ENCODE peak calls at places on chromosomes 6 and 20, in nine cellular contexts. One of them, this sample, is unnamed.

GRCh38 chr6:104789770-104790190 is 69.9 kb downstream of the HACE1 start:
- DNase-seq in GM23248: peak
- DNase-seq in hepatocyte: peak
- DNase-seq in OCI-LY7: peak
- DNase-seq in neural progenitor cell: no peak
- DNase-seq in PC-3: peak
- DNase-seq in HCT116: peak
- DNase-seq in GM23338: peak
- DNase-seq in SK-N-SH: no peak
- DNase-seq in this sample: peak

GRCh38 chr20:59042151-59042795 is at the start of gene PRELID3B:
- DNase-seq in GM23248: peak
- DNase-seq in hepatocyte: peak
- DNase-seq in OCI-LY7: peak
- DNase-seq in neural progenitor cell: peak
- DNase-seq in PC-3: peak
- DNase-seq in HCT116: no peak
- DNase-seq in GM23338: peak
- DNase-seq in SK-N-SH: peak
- DNase-seq in this sample: no peak

GRCh38 chr6:150719099-150719767 is 119.5 kb downstream of the PLEKHG1 start:
- DNase-seq in GM23248: peak
- DNase-seq in hepatocyte: no peak
- DNase-seq in OCI-LY7: no peak
- DNase-seq in neural progenitor cell: no peak
- DNase-seq in PC-3: peak
- DNase-seq in HCT116: no peak
- DNase-seq in GM23338: no peak
- DNase-seq in SK-N-SH: no peak
- DNase-seq in this sample: no peak

GRCh38 chr6:80959034-80959433 is 793.4 kb downstream of the TENT5A start:
- DNase-seq in GM23248: no peak
- DNase-seq in hepatocyte: no peak
- DNase-seq in OCI-LY7: no peak
- DNase-seq in neural progenitor cell: no peak
- DNase-seq in PC-3: no peak
- DNase-seq in HCT116: no peak
- DNase-seq in GM23338: no peak
- DNase-seq in SK-N-SH: no peak
- DNase-seq in this sample: no peak

GRCh38 chr20:58306421-58307261 is 2.9 kb upstream of the RAB22A start:
- DNase-seq in GM23248: peak
- DNase-seq in hepatocyte: peak
- DNase-seq in OCI-LY7: peak
- DNase-seq in neural progenitor cell: no peak
- DNase-seq in PC-3: peak
- DNase-seq in HCT116: no peak
- DNase-seq in GM23338: no peak
- DNase-seq in SK-N-SH: no peak
- DNase-seq in this sample: peak

GRCh38 chr20:24773751-24774201 is 175.3 kb upstream of the CST7 start:
- DNase-seq in GM23248: peak
- DNase-seq in hepatocyte: peak
- DNase-seq in OCI-LY7: no peak
- DNase-seq in neural progenitor cell: no peak
- DNase-seq in PC-3: peak
- DNase-seq in HCT116: no peak
- DNase-seq in GM23338: no peak
- DNase-seq in SK-N-SH: no peak
- DNase-seq in this sample: peak

GRCh38 chr6:24960991-24961475 is 25.3 kb upstream of the RIPOR2 start:
- DNase-seq in GM23248: no peak
- DNase-seq in hepatocyte: peak
- DNase-seq in OCI-LY7: no peak
- DNase-seq in neural progenitor cell: no peak
- DNase-seq in PC-3: peak
- DNase-seq in HCT116: no peak
- DNase-seq in GM23338: no peak
- DNase-seq in SK-N-SH: no peak
- DNase-seq in this sample: no peak

GRCh38 chr6:168041928-168042327 is 37.1 kb downstream of the FRMD1 start:
- DNase-seq in GM23248: no peak
- DNase-seq in hepatocyte: no peak
- DNase-seq in OCI-LY7: no peak
- DNase-seq in neural progenitor cell: no peak
- DNase-seq in PC-3: no peak
- DNase-seq in HCT116: no peak
- DNase-seq in GM23338: no peak
- DNase-seq in SK-N-SH: no peak
- DNase-seq in this sample: no peak

GRCh38 chr6:170176621-170177382 is 114.1 kb downstream of the DLL1 start:
- DNase-seq in GM23248: peak
- DNase-seq in hepatocyte: no peak
- DNase-seq in OCI-LY7: no peak
- DNase-seq in neural progenitor cell: no peak
- DNase-seq in PC-3: no peak
- DNase-seq in HCT116: no peak
- DNase-seq in GM23338: no peak
- DNase-seq in SK-N-SH: peak
- DNase-seq in this sample: no peak

GRCh38 chr20:21312813-21313471 is 9.8 kb downstream of the XRN2 start:
- DNase-seq in GM23248: no peak
- DNase-seq in hepatocyte: no peak
- DNase-seq in OCI-LY7: no peak
- DNase-seq in neural progenitor cell: no peak
- DNase-seq in PC-3: no peak
- DNase-seq in HCT116: no peak
- DNase-seq in GM23338: no peak
- DNase-seq in SK-N-SH: no peak
- DNase-seq in this sample: no peak

GRCh38 chr20:21309678-21310467 is 6.7 kb downstream of the XRN2 start:
- DNase-seq in GM23248: no peak
- DNase-seq in hepatocyte: no peak
- DNase-seq in OCI-LY7: no peak
- DNase-seq in neural progenitor cell: no peak
- DNase-seq in PC-3: no peak
- DNase-seq in HCT116: no peak
- DNase-seq in GM23338: no peak
- DNase-seq in SK-N-SH: peak
- DNase-seq in this sample: no peak

GRCh38 chr20:21315138-21315537 is 12.0 kb downstream of the XRN2 start:
- DNase-seq in GM23248: peak
- DNase-seq in hepatocyte: no peak
- DNase-seq in OCI-LY7: peak
- DNase-seq in neural progenitor cell: no peak
- DNase-seq in PC-3: no peak
- DNase-seq in HCT116: no peak
- DNase-seq in GM23338: no peak
- DNase-seq in SK-N-SH: no peak
- DNase-seq in this sample: peak
- TF ChIP-seq EZH2phosphoT487 in GM23248: no peak
- TF ChIP-seq EZH2phosphoT487 in hepatocyte: no peak
- TF ChIP-seq EZH2phosphoT487 in OCI-LY7: no peak
- TF ChIP-seq EZH2phosphoT487 in neural progenitor cell: no peak
- TF ChIP-seq EZH2phosphoT487 in PC-3: no peak
- TF ChIP-seq EZH2phosphoT487 in HCT116: no peak
- TF ChIP-seq EZH2phosphoT487 in GM23338: no peak
- TF ChIP-seq EZH2phosphoT487 in SK-N-SH: no peak
- TF ChIP-seq EZH2phosphoT487 in this sample: no peak

GRCh38 chr6:144597511-144597910 is 312.4 kb downstream of the UTRN start:
- DNase-seq in GM23248: no peak
- DNase-seq in hepatocyte: no peak
- DNase-seq in OCI-LY7: no peak
- DNase-seq in neural progenitor cell: no peak
- DNase-seq in PC-3: no peak
- DNase-seq in HCT116: no peak
- DNase-seq in GM23338: no peak
- DNase-seq in SK-N-SH: no peak
- DNase-seq in this sample: no peak

GRCh38 chr6:144602523-144603180 is 317.5 kb downstream of the UTRN start:
- DNase-seq in GM23248: no peak
- DNase-seq in hepatocyte: no peak
- DNase-seq in OCI-LY7: no peak
- DNase-seq in neural progenitor cell: no peak
- DNase-seq in PC-3: no peak
- DNase-seq in HCT116: no peak
- DNase-seq in GM23338: no peak
- DNase-seq in SK-N-SH: no peak
- DNase-seq in this sample: no peak

GRCh38 chr6:144601221-144601620 is 316.1 kb downstream of the UTRN start:
- DNase-seq in GM23248: no peak
- DNase-seq in hepatocyte: no peak
- DNase-seq in OCI-LY7: no peak
- DNase-seq in neural progenitor cell: no peak
- DNase-seq in PC-3: no peak
- DNase-seq in HCT116: no peak
- DNase-seq in GM23338: no peak
- DNase-seq in SK-N-SH: no peak
- DNase-seq in this sample: no peak

GRCh38 chr6:144595266-144595665 is 310.1 kb downstream of the UTRN start:
- DNase-seq in GM23248: no peak
- DNase-seq in hepatocyte: no peak
- DNase-seq in OCI-LY7: no peak
- DNase-seq in neural progenitor cell: no peak
- DNase-seq in PC-3: no peak
- DNase-seq in HCT116: no peak
- DNase-seq in GM23338: no peak
- DNase-seq in SK-N-SH: no peak
- DNase-seq in this sample: no peak

GRCh38 chr6:144599615-144600014 is 314.5 kb downstream of the UTRN start:
- DNase-seq in GM23248: no peak
- DNase-seq in hepatocyte: no peak
- DNase-seq in OCI-LY7: no peak
- DNase-seq in neural progenitor cell: no peak
- DNase-seq in PC-3: no peak
- DNase-seq in HCT116: no peak
- DNase-seq in GM23338: no peak
- DNase-seq in SK-N-SH: no peak
- DNase-seq in this sample: no peak
- H3K4me2 ChIP-seq in GM23248: no peak
- H3K4me2 ChIP-seq in hepatocyte: no peak
- H3K4me2 ChIP-seq in OCI-LY7: no peak
- H3K4me2 ChIP-seq in neural progenitor cell: no peak
- H3K4me2 ChIP-seq in PC-3: no peak
- H3K4me2 ChIP-seq in HCT116: no peak
- H3K4me2 ChIP-seq in GM23338: no peak
- H3K4me2 ChIP-seq in SK-N-SH: no peak
- H3K4me2 ChIP-seq in this sample: no peak

GRCh38 chr6:32835167-32835893 is 3.2 kb downstream of the TAP2 start:
- DNase-seq in GM23248: no peak
- DNase-seq in hepatocyte: no peak
- DNase-seq in OCI-LY7: no peak
- DNase-seq in neural progenitor cell: no peak
- DNase-seq in PC-3: no peak
- DNase-seq in HCT116: no peak
- DNase-seq in GM23338: no peak
- DNase-seq in SK-N-SH: no peak
- DNase-seq in this sample: no peak

GRCh38 chr6:32838114-32838958 is at the start of gene TAP2:
- DNase-seq in GM23248: peak
- DNase-seq in hepatocyte: peak
- DNase-seq in OCI-LY7: peak
- DNase-seq in neural progenitor cell: peak
- DNase-seq in PC-3: peak
- DNase-seq in HCT116: peak
- DNase-seq in GM23338: peak
- DNase-seq in SK-N-SH: peak
- DNase-seq in this sample: peak

GRCh38 chr6:32836873-32837272 is 1.7 kb downstream of the TAP2 start:
- DNase-seq in GM23248: no peak
- DNase-seq in hepatocyte: no peak
- DNase-seq in OCI-LY7: no peak
- DNase-seq in neural progenitor cell: no peak
- DNase-seq in PC-3: no peak
- DNase-seq in HCT116: no peak
- DNase-seq in GM23338: no peak
- DNase-seq in SK-N-SH: no peak
- DNase-seq in this sample: no peak

GRCh38 chr6:32839356-32839755 is 817 bp upstream of the TAP2 start:
- DNase-seq in GM23248: no peak
- DNase-seq in hepatocyte: no peak
- DNase-seq in OCI-LY7: no peak
- DNase-seq in neural progenitor cell: no peak
- DNase-seq in PC-3: no peak
- DNase-seq in HCT116: no peak
- DNase-seq in GM23338: no peak
- DNase-seq in SK-N-SH: no peak
- DNase-seq in this sample: no peak

DNA sequence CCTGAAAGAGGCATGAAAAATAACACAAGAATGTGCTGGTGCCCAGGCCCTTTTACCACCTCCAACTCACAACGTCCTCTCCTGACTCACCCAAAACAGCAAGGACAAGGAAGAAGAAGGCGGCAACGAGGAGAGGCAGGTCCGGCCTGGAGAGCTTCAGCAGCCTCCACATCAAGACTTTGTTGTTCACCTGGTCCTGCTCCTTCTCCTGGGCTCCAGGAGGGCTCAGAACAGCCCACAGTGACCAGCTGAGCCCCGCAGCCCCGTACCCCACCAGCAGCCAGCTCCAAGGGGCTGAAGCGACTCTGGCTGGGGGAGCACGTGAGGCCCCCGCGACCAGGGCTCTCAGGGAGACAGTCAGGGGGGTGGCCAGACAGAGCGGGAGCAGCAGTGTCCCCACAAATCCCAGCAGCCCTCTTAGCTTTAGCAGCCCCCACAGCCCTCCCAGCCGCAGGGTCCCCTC is 857 bp downstream of the TAP2 start:
- DNase-seq in GM23248: peak
- DNase-seq in hepatocyte: no peak
- DNase-seq in OCI-LY7: no peak
- DNase-seq in neural progenitor cell: no peak
- DNase-seq in PC-3: peak
- DNase-seq in HCT116: no peak
- DNase-seq in GM23338: no peak
- DNase-seq in SK-N-SH: no peak
- DNase-seq in this sample: no peak
- TF ChIP-seq EZH2phosphoT487 in GM23248: no peak
- TF ChIP-seq EZH2phosphoT487 in hepatocyte: no peak
- TF ChIP-seq EZH2phosphoT487 in OCI-LY7: no peak
- TF ChIP-seq EZH2phosphoT487 in neural progenitor cell: no peak
- TF ChIP-seq EZH2phosphoT487 in PC-3: no peak
- TF ChIP-seq EZH2phosphoT487 in HCT116: no peak
- TF ChIP-seq EZH2phosphoT487 in GM23338: no peak
- TF ChIP-seq EZH2phosphoT487 in SK-N-SH: no peak
- TF ChIP-seq EZH2phosphoT487 in this sample: no peak

DNA sequence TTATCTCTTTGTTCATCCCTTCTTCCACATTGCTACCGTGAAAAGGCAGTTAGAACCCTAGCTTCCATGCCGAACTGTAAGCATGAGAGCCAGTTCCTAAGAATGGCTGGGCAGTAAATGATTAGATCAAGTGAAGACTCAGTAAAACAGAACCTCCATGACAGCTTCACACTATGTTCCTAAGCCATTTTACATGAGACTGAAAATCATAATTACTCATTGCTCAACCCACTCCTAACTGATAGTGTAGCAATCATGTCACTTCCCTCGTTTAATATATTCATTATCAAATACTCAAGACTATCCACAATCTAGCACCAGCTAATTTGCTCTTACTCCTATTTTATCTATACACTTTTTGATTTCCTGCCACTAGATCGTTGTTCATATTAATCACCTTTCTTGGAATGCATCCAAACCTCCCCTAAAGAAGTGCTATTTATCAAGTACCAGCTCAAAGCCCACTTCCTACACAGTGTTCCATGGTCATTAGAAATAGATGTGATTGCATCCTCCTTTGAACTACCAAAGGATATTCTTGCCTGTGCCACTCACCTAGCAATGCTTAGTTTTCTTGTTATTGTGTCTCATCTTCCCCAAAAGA is 6.0 kb downstream of the TMEM30A start:
- DNase-seq in GM23248: peak
- DNase-seq in hepatocyte: no peak
- DNase-seq in OCI-LY7: no peak
- DNase-seq in neural progenitor cell: no peak
- DNase-seq in PC-3: peak
- DNase-seq in HCT116: no peak
- DNase-seq in GM23338: no peak
- DNase-seq in SK-N-SH: no peak
- DNase-seq in this sample: no peak
- H3K4me2 ChIP-seq in GM23248: no peak
- H3K4me2 ChIP-seq in hepatocyte: no peak
- H3K4me2 ChIP-seq in OCI-LY7: no peak
- H3K4me2 ChIP-seq in neural progenitor cell: no peak
- H3K4me2 ChIP-seq in PC-3: peak
- H3K4me2 ChIP-seq in HCT116: no peak
- H3K4me2 ChIP-seq in GM23338: no peak
- H3K4me2 ChIP-seq in SK-N-SH: peak
- H3K4me2 ChIP-seq in this sample: no peak

This sample was measured in MM.1S.